ENCODE peak calls at places on chromosomes 13 and 19, in four cellular contexts. K is stimulated activated CD4-positive, alpha-beta T cell treated with anti-CD3 and anti-CD28 coated beads, Interleukin-1b, Interleukin-23, amount 100 ng/mL, for 4 hours; O is nucleus accumbens; A is T-helper 17 cell. E is an unnamed sample.

GRCh38 chr19:5064896-5065295 is 96.0 kb downstream of the KDM4B start:
- DNase-seq in K (no peak), O (no peak), A (no peak), E (no peak)

GRCh38 chr19:41551711-41552110 is 24.3 kb upstream of the CEACAM21 start:
- DNase-seq in K (no peak), O (no peak), A (no peak), E (no peak)

GRCh38 chr13:113646921-113647340 is 11.1 kb downstream of the ATP4B start:
- DNase-seq in K (no peak), O (no peak), A (no peak), E (no peak)

GRCh38 chr19:43471091-43471490 is 5.7 kb upstream of the LYPD3 start:
- DNase-seq in K (no peak), O (no peak), A (no peak), E (no peak)

GRCh38 chr13:33639640-33640080 is 178.3 kb upstream of the RFC3 start:
- DNase-seq in K (peak; percentile 3), O (no peak), A (no peak), E (no peak)

GRCh38 chr19:49469828-49470614 is 4.0 kb upstream of the FLT3LG start:
- DNase-seq in K (peak; percentile 54), O (no peak), A (peak; percentile 78), E (no peak)

GRCh38 chr19:531753-532571 is at the start of gene CDC34:
- DNase-seq in K (no peak), O (no peak), A (no peak), E (no peak)

GRCh38 chr19:48656840-48657474 is 11.0 kb upstream of the CA11 start:
- DNase-seq in K (no peak), O (no peak), A (no peak), E (no peak)

GRCh38 chr19:20247016-20247683 is 80.1 kb downstream of the ZNF486 start:
- DNase-seq in K (peak; percentile 11), O (peak; percentile 37), A (no peak), E (no peak)

GRCh38 chr19:19059018-19059836 is 4.6 kb upstream of the SLC25A42 start:
- DNase-seq in K (no peak), O (no peak), A (no peak), E (no peak)

GRCh38 chr13:83810136-83810535 is 72.1 kb downstream of the SLITRK1 start:
- DNase-seq in K (no peak), O (no peak), A (no peak), E (no peak)

GRCh38 chr13:33263484-33263883 is 22.1 kb downstream of the STARD13 start:
- DNase-seq in K (no peak), O (no peak), A (no peak), E (no peak)

GRCh38 chr13:113350938-113351335 is 13.0 kb downstream of the GRTP1 start:
- DNase-seq in K (no peak), O (no peak), A (no peak), E (no peak)

GRCh38 chr19:45171211-45171623 is 6.8 kb downstream of the TRAPPC6A start:
- DNase-seq in K (no peak), O (no peak), A (peak; percentile 30), E (no peak)

GRCh38 chr13:102757006-102757405 is 16.6 kb downstream of the TEX30 start:
- DNase-seq in K (no peak), O (no peak), A (no peak), E (no peak)

GRCh38 chr19:44757057-44757734 is 8.7 kb downstream of the BCL3 start:
- DNase-seq in K (no peak), O (no peak), A (no peak), E (peak; percentile 93)

GRCh38 chr13:21549633-21550032 is 54.3 kb downstream of the MICU2 start:
- DNase-seq in K (no peak), O (no peak), A (no peak), E (no peak)